ENCODE peak calls at places on chromosomes 12 and 14, in eight cellular contexts. E is dermis microvascular lymphatic vessel endothelial cell; U is HepG2; O is activated naive CD4-positive, alpha-beta T cell; B is transverse colon; Y is psoas muscle; F is stimulated activated CD4-positive, alpha-beta T cell treated with anti-CD3 and anti-CD28 coated beads, Interleukin-15, amount 100 ng/mL, for 24 hours; I is epithelial cell of esophagus. A is an unnamed sample.

GRCh38 chr12:107057071-107057834 is 36.1 kb downstream of the CRY1 start:
- DNase-seq in E (no peak), U (no peak), O (no peak), B (no peak), Y (no peak), F (no peak), I (peak), A (no peak)

GRCh38 chr12:5259523-5259922 is 172.4 kb upstream of the NTF3 start:
- DNase-seq in E (no peak), U (no peak), O (no peak), B (no peak), Y (no peak), F (no peak), I (no peak), A (no peak)

GRCh38 chr12:105256921-105257320 is 20.9 kb upstream of the APPL2 start:
- DNase-seq in E (no peak), U (no peak), O (no peak), B (no peak), Y (no peak), F (no peak), I (peak), A (no peak)

GRCh38 chr12:52324068-52324444 is 2.9 kb upstream of the KRT83 start:
- DNase-seq in E (no peak), U (no peak), O (no peak), B (no peak), Y (no peak), F (no peak), I (no peak), A (no peak)

GRCh38 chr14:21192875-21193535 is 37.1 kb upstream of the OR5AU1 start:
- DNase-seq in E (no peak), U (no peak), O (no peak), B (no peak), Y (no peak), F (no peak), I (no peak), A (no peak)

GRCh38 chr12:5220835-5221234 is 177.2 kb downstream of the KCNA5 start:
- DNase-seq in E (no peak), U (no peak), O (no peak), B (no peak), Y (no peak), F (peak), I (no peak), A (no peak)

GRCh38 chr14:55585854-55586253 is 5.8 kb downstream of the KTN1 start:
- DNase-seq in E (no peak), U (no peak), O (no peak), B (no peak), Y (no peak), F (no peak), I (peak), A (no peak)

GRCh38 chr12:98373019-98373554 is 142.3 kb upstream of the TMPO start:
- DNase-seq in E (peak), U (peak), O (no peak), B (no peak), Y (no peak), F (no peak), I (peak), A (no peak)

GRCh38 chr14:93543766-93544165 is 113.0 kb downstream of the UNC79 start:
- DNase-seq in E (no peak), U (peak), O (no peak), B (no peak), Y (no peak), F (no peak), I (peak), A (no peak)

GRCh38 chr12:121637231-121637914 is 11.0 kb downstream of the ORAI1 start:
- DNase-seq in E (no peak), U (no peak), O (no peak), B (peak), Y (no peak), F (peak), I (no peak), A (peak)

GRCh38 chr12:56487448-56488040 is 417 bp downstream of the GLS2 start:
- DNase-seq in E (no peak), U (peak), O (no peak), B (peak), Y (peak), F (peak), I (peak), A (peak)

GRCh38 chr12:106840217-106840616 is 65.7 kb downstream of the RIC8B start:
- DNase-seq in E (peak), U (peak), O (no peak), B (no peak), Y (no peak), F (no peak), I (peak), A (no peak)

GRCh38 chr12:14995583-14996425 is 23.0 kb downstream of the PDE6H start:
- DNase-seq in E (peak), U (peak), O (no peak), B (no peak), Y (no peak), F (no peak), I (peak), A (no peak)

GRCh38 chr12:3771853-3772252 is 18.9 kb upstream of the CRACR2A start:
- DNase-seq in E (no peak), U (no peak), O (no peak), B (no peak), Y (no peak), F (no peak), I (peak), A (no peak)

GRCh38 chr14:64788706-64789105 is 84.5 kb downstream of the PLEKHG3 start:
- DNase-seq in E (peak), U (no peak), O (no peak), B (no peak), Y (no peak), F (no peak), I (peak), A (no peak)

A was measured in GM12891.